ENCODE peak calls at places on chromosomes 11 and 22, in six cellular contexts. One of them, this sample, is unnamed. For H3K9me3, the result is how much of the 10 kb centered on the place peaks cover.

GRCh38 chr11:105609832-105610781 is at the start of gene GRIA4:
- DNase-seq in CD8-positive, alpha-beta memory T cell: no peak
- DNase-seq in A549: no peak
- DNase-seq in neural progenitor cell: peak
- DNase-seq in AG04450: peak
- DNase-seq in endothelial cell of umbilical vein: peak
- DNase-seq in this sample: no peak

GRCh38 chr11:65225284-65226102 is 36.3 kb upstream of the POLA2 start:
- DNase-seq in CD8-positive, alpha-beta memory T cell: peak
- DNase-seq in A549: no peak
- DNase-seq in neural progenitor cell: peak
- DNase-seq in AG04450: peak
- DNase-seq in endothelial cell of umbilical vein: peak
- DNase-seq in this sample: peak

GRCh38 chr22:45834241-45834640 is 142.7 kb downstream of the WNT7B start:
- DNase-seq in CD8-positive, alpha-beta memory T cell: no peak
- DNase-seq in A549: no peak
- DNase-seq in neural progenitor cell: no peak
- DNase-seq in AG04450: no peak
- DNase-seq in endothelial cell of umbilical vein: no peak
- DNase-seq in this sample: no peak

GRCh38 chr11:115941481-115941993 is 437.3 kb upstream of the CADM1 start:
- DNase-seq in CD8-positive, alpha-beta memory T cell: no peak
- DNase-seq in A549: no peak
- DNase-seq in neural progenitor cell: no peak
- DNase-seq in AG04450: peak
- DNase-seq in endothelial cell of umbilical vein: no peak
- DNase-seq in this sample: no peak

GRCh38 chr22:50544746-50545253 is 899 bp upstream of the KLHDC7B start:
- DNase-seq in CD8-positive, alpha-beta memory T cell: no peak
- DNase-seq in A549: no peak
- DNase-seq in neural progenitor cell: no peak
- DNase-seq in AG04450: no peak
- DNase-seq in endothelial cell of umbilical vein: no peak
- DNase-seq in this sample: no peak

GRCh38 chr11:6431861-6432260 is 8.9 kb downstream of the HPX start:
- DNase-seq in CD8-positive, alpha-beta memory T cell: no peak
- DNase-seq in A549: peak
- DNase-seq in neural progenitor cell: no peak
- DNase-seq in AG04450: no peak
- DNase-seq in endothelial cell of umbilical vein: no peak
- DNase-seq in this sample: no peak

GRCh38 chr22:41699264-41700104 is at the start of gene MEI1:
- DNase-seq in CD8-positive, alpha-beta memory T cell: peak
- DNase-seq in A549: no peak
- DNase-seq in neural progenitor cell: peak
- DNase-seq in AG04450: peak
- DNase-seq in endothelial cell of umbilical vein: peak
- DNase-seq in this sample: peak

GRCh38 chr11:32433249-32434115 is 1.9 kb downstream of the WT1 start:
- DNase-seq in CD8-positive, alpha-beta memory T cell: no peak
- DNase-seq in A549: no peak
- DNase-seq in neural progenitor cell: peak
- DNase-seq in AG04450: no peak
- DNase-seq in endothelial cell of umbilical vein: no peak
- DNase-seq in this sample: no peak

GRCh38 chr11:69075421-69076128 is 26.8 kb downstream of the TPCN2 start:
- DNase-seq in CD8-positive, alpha-beta memory T cell: no peak
- DNase-seq in A549: no peak
- DNase-seq in neural progenitor cell: no peak
- DNase-seq in AG04450: peak
- DNase-seq in endothelial cell of umbilical vein: no peak
- DNase-seq in this sample: no peak

GRCh38 chr22:25361899-25362214 is 142.4 kb downstream of the CRYBB2 start:
- DNase-seq in CD8-positive, alpha-beta memory T cell: no peak
- DNase-seq in A549: no peak
- DNase-seq in neural progenitor cell: no peak
- DNase-seq in AG04450: no peak
- DNase-seq in endothelial cell of umbilical vein: no peak
- DNase-seq in this sample: no peak

GRCh38 chr11:3165152-3165705 is at the start of gene OSBPL5:
- DNase-seq in CD8-positive, alpha-beta memory T cell: peak
- DNase-seq in A549: peak
- DNase-seq in neural progenitor cell: peak
- DNase-seq in AG04450: peak
- DNase-seq in endothelial cell of umbilical vein: peak
- DNase-seq in this sample: peak

GRCh38 chr11:126519653-126520573 is 164.4 kb downstream of the ST3GAL4 start:
- DNase-seq in CD8-positive, alpha-beta memory T cell: no peak
- DNase-seq in A549: no peak
- DNase-seq in neural progenitor cell: no peak
- DNase-seq in AG04450: no peak
- DNase-seq in endothelial cell of umbilical vein: no peak
- DNase-seq in this sample: no peak

GRCh38 chr11:69220581-69221051 is 64.9 kb downstream of the SMIM38 start:
- DNase-seq in CD8-positive, alpha-beta memory T cell: no peak
- DNase-seq in A549: no peak
- DNase-seq in neural progenitor cell: no peak
- DNase-seq in AG04450: no peak
- DNase-seq in endothelial cell of umbilical vein: no peak
- DNase-seq in this sample: peak

GRCh38 chr11:67053896-67054850 is 2.5 kb upstream of the RHOD start:
- DNase-seq in CD8-positive, alpha-beta memory T cell: peak
- DNase-seq in A549: peak
- DNase-seq in neural progenitor cell: peak
- DNase-seq in AG04450: no peak
- DNase-seq in endothelial cell of umbilical vein: peak
- DNase-seq in this sample: peak

GRCh38 chr22:40285508-40285907 is 60.8 kb upstream of the ADSL start:
- DNase-seq in CD8-positive, alpha-beta memory T cell: no peak
- DNase-seq in A549: no peak
- DNase-seq in neural progenitor cell: no peak
- DNase-seq in AG04450: no peak
- DNase-seq in endothelial cell of umbilical vein: no peak
- DNase-seq in this sample: no peak

GRCh38 chr11:60206616-60207015 is 23.7 kb upstream of the MS4A6A start:
- DNase-seq in CD8-positive, alpha-beta memory T cell: no peak
- DNase-seq in A549: no peak
- DNase-seq in neural progenitor cell: no peak
- DNase-seq in AG04450: no peak
- DNase-seq in endothelial cell of umbilical vein: no peak
- DNase-seq in this sample: no peak

GRCh38 chr11:118305726-118306125 is 1.2 kb downstream of the CD3E start:
- DNase-seq in CD8-positive, alpha-beta memory T cell: peak
- DNase-seq in A549: no peak
- DNase-seq in neural progenitor cell: no peak
- DNase-seq in AG04450: no peak
- DNase-seq in endothelial cell of umbilical vein: no peak
- DNase-seq in this sample: peak

GRCh38 chr11:11732116-11732515 is 109.7 kb upstream of the USP47 start:
- DNase-seq in CD8-positive, alpha-beta memory T cell: no peak
- DNase-seq in A549: no peak
- DNase-seq in neural progenitor cell: no peak
- DNase-seq in AG04450: no peak
- DNase-seq in endothelial cell of umbilical vein: no peak
- DNase-seq in this sample: no peak

GRCh38 chr11:95912902-95913560 is 10.9 kb downstream of the MTMR2 start:
- DNase-seq in CD8-positive, alpha-beta memory T cell: no peak
- DNase-seq in A549: no peak
- DNase-seq in neural progenitor cell: no peak
- DNase-seq in AG04450: no peak
- DNase-seq in endothelial cell of umbilical vein: no peak
- DNase-seq in this sample: no peak

GRCh38 chr11:123300874-123301695 is 106.0 kb upstream of the CLMP start:
- DNase-seq in CD8-positive, alpha-beta memory T cell: peak
- DNase-seq in A549: no peak
- DNase-seq in neural progenitor cell: no peak
- DNase-seq in AG04450: peak
- DNase-seq in endothelial cell of umbilical vein: peak
- DNase-seq in this sample: no peak

GRCh38 chr22:49150801-49151221 is 676.9 kb downstream of the BRD1 start:
- DNase-seq in CD8-positive, alpha-beta memory T cell: no peak
- DNase-seq in A549: no peak
- DNase-seq in neural progenitor cell: no peak
- DNase-seq in AG04450: no peak
- DNase-seq in endothelial cell of umbilical vein: no peak
- DNase-seq in this sample: no peak
- H3K9me3 ChIP-seq in CD8-positive, alpha-beta memory T cell: under half
- H3K9me3 ChIP-seq in A549: under half
- H3K9me3 ChIP-seq in neural progenitor cell: under half
- H3K9me3 ChIP-seq in AG04450: half or more
- H3K9me3 ChIP-seq in endothelial cell of umbilical vein: under half
- H3K9me3 ChIP-seq in this sample: under half

DNA sequence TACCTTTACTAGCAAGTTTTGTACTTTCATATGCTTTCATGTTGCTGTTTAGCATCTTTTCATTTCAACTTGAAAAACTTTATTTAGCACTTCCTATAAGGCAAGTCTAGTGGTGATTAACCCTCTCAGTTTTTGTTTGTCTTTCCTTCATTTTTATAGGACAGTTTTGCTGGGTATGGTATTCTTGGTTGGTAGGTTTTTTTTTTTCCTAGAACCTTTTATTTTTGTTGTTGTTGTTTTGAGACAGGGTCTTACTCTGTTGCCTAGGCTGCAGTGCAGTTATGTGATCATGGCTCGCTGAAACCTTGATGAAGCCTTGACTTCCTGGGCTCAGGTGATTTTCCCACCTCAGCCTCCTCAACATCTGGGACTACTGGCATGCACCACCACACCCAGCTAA is 29.9 kb upstream of the SLC5A1 start:
- DNase-seq in CD8-positive, alpha-beta memory T cell: no peak
- DNase-seq in A549: no peak
- DNase-seq in neural progenitor cell: no peak
- DNase-seq in AG04450: no peak
- DNase-seq in endothelial cell of umbilical vein: no peak
- DNase-seq in this sample: no peak
- H3K9me3 ChIP-seq in CD8-positive, alpha-beta memory T cell: under half
- H3K9me3 ChIP-seq in A549: under half
- H3K9me3 ChIP-seq in neural progenitor cell: under half
- H3K9me3 ChIP-seq in AG04450: under half
- H3K9me3 ChIP-seq in endothelial cell of umbilical vein: under half
- H3K9me3 ChIP-seq in this sample: under half

GRCh38 chr22:48054596-48054995 is 1292.1 kb downstream of the TBC1D22A start:
- DNase-seq in CD8-positive, alpha-beta memory T cell: no peak
- DNase-seq in A549: no peak
- DNase-seq in neural progenitor cell: no peak
- DNase-seq in AG04450: no peak
- DNase-seq in endothelial cell of umbilical vein: no peak
- DNase-seq in this sample: no peak

GRCh38 chr22:48050836-48051235 is 1288.4 kb downstream of the TBC1D22A start:
- DNase-seq in CD8-positive, alpha-beta memory T cell: no peak
- DNase-seq in A549: no peak
- DNase-seq in neural progenitor cell: no peak
- DNase-seq in AG04450: no peak
- DNase-seq in endothelial cell of umbilical vein: no peak
- DNase-seq in this sample: no peak

GRCh38 chr22:48053973-48054372 is 1291.5 kb downstream of the TBC1D22A start:
- DNase-seq in CD8-positive, alpha-beta memory T cell: no peak
- DNase-seq in A549: no peak
- DNase-seq in neural progenitor cell: no peak
- DNase-seq in AG04450: no peak
- DNase-seq in endothelial cell of umbilical vein: no peak
- DNase-seq in this sample: no peak

GRCh38 chr22:48051796-48052620 is 1289.6 kb downstream of the TBC1D22A start:
- DNase-seq in CD8-positive, alpha-beta memory T cell: no peak
- DNase-seq in A549: no peak
- DNase-seq in neural progenitor cell: no peak
- DNase-seq in AG04450: no peak
- DNase-seq in endothelial cell of umbilical vein: no peak
- DNase-seq in this sample: no peak

DNA sequence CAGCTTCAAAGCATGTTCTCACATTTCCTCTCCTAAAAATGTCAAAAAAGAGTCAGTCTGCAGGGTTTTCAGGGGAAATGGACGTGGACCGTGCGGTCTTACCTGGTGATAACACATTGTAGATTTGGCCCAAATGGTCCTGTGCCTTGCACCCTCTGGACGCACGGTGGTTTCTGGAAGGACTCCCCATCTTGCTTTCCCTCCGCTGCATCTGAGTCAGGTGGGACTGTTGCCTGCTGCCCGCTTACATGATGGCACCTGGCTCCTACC is 1290.1 kb downstream of the TBC1D22A start:
- DNase-seq in CD8-positive, alpha-beta memory T cell: no peak
- DNase-seq in A549: no peak
- DNase-seq in neural progenitor cell: no peak
- DNase-seq in AG04450: no peak
- DNase-seq in endothelial cell of umbilical vein: no peak
- DNase-seq in this sample: no peak
- H3K9me3 ChIP-seq in CD8-positive, alpha-beta memory T cell: under half
- H3K9me3 ChIP-seq in A549: under half
- H3K9me3 ChIP-seq in neural progenitor cell: under half
- H3K9me3 ChIP-seq in AG04450: half or more
- H3K9me3 ChIP-seq in endothelial cell of umbilical vein: under half
- H3K9me3 ChIP-seq in this sample: under half

GRCh38 chr22:47781427-47782111 is 1019.1 kb downstream of the TBC1D22A start:
- DNase-seq in CD8-positive, alpha-beta memory T cell: no peak
- DNase-seq in A549: no peak
- DNase-seq in neural progenitor cell: no peak
- DNase-seq in AG04450: no peak
- DNase-seq in endothelial cell of umbilical vein: no peak
- DNase-seq in this sample: no peak

GRCh38 chr22:47779474-47779873 is 1017.0 kb downstream of the TBC1D22A start:
- DNase-seq in CD8-positive, alpha-beta memory T cell: no peak
- DNase-seq in A549: no peak
- DNase-seq in neural progenitor cell: peak
- DNase-seq in AG04450: no peak
- DNase-seq in endothelial cell of umbilical vein: no peak
- DNase-seq in this sample: no peak

GRCh38 chr22:47782461-47783075 is 1020.1 kb downstream of the TBC1D22A start:
- DNase-seq in CD8-positive, alpha-beta memory T cell: no peak
- DNase-seq in A549: no peak
- DNase-seq in neural progenitor cell: no peak
- DNase-seq in AG04450: no peak
- DNase-seq in endothelial cell of umbilical vein: no peak
- DNase-seq in this sample: no peak

GRCh38 chr22:47780281-47780875 is 1017.9 kb downstream of the TBC1D22A start:
- DNase-seq in CD8-positive, alpha-beta memory T cell: no peak
- DNase-seq in A549: no peak
- DNase-seq in neural progenitor cell: no peak
- DNase-seq in AG04450: no peak
- DNase-seq in endothelial cell of umbilical vein: no peak
- DNase-seq in this sample: no peak

GRCh38 chr22:47781024-47781423 is 1018.6 kb downstream of the TBC1D22A start:
- DNase-seq in CD8-positive, alpha-beta memory T cell: no peak
- DNase-seq in A549: no peak
- DNase-seq in neural progenitor cell: no peak
- DNase-seq in AG04450: no peak
- DNase-seq in endothelial cell of umbilical vein: no peak
- DNase-seq in this sample: no peak
- H3K9me3 ChIP-seq in CD8-positive, alpha-beta memory T cell: under half
- H3K9me3 ChIP-seq in A549: under half
- H3K9me3 ChIP-seq in neural progenitor cell: under half
- H3K9me3 ChIP-seq in AG04450: half or more
- H3K9me3 ChIP-seq in endothelial cell of umbilical vein: under half
- H3K9me3 ChIP-seq in this sample: under half

This sample was measured in CD4-positive, alpha-beta T cell.